ENCODE peak calls at places on chromosomes 3 and 15, in eight cellular contexts. One of them, this sample, is unnamed.

GRCh38 chr3:118534519-118534918 is 500.1 kb downstream of the IGSF11 start:
- DNase-seq in fibroblast of lung: no peak
- DNase-seq in GM12878: no peak
- DNase-seq in psoas muscle: no peak
- DNase-seq in CD8-positive, alpha-beta T cell: no peak
- DNase-seq in prostate gland: no peak
- DNase-seq in left ventricle myocardium inferior: no peak
- DNase-seq in cardiac muscle cell: no peak
- DNase-seq in this sample: no peak

GRCh38 chr15:29942144-29942543 is 119.9 kb upstream of the TJP1 start:
- DNase-seq in fibroblast of lung: no peak
- DNase-seq in GM12878: no peak
- DNase-seq in psoas muscle: no peak
- DNase-seq in CD8-positive, alpha-beta T cell: no peak
- DNase-seq in prostate gland: no peak
- DNase-seq in left ventricle myocardium inferior: no peak
- DNase-seq in cardiac muscle cell: no peak
- DNase-seq in this sample: no peak

GRCh38 chr3:111548060-111548459 is 6.1 kb downstream of the CD96 start:
- DNase-seq in fibroblast of lung: no peak
- DNase-seq in GM12878: no peak
- DNase-seq in psoas muscle: no peak
- DNase-seq in CD8-positive, alpha-beta T cell: no peak
- DNase-seq in prostate gland: no peak
- DNase-seq in left ventricle myocardium inferior: no peak
- DNase-seq in cardiac muscle cell: no peak
- DNase-seq in this sample: no peak

GRCh38 chr15:51097553-51098330 is 3.0 kb upstream of the TNFAIP8L3 start:
- DNase-seq in fibroblast of lung: peak; percentile 84
- DNase-seq in GM12878: no peak
- DNase-seq in psoas muscle: no peak
- DNase-seq in CD8-positive, alpha-beta T cell: no peak
- DNase-seq in prostate gland: no peak
- DNase-seq in left ventricle myocardium inferior: no peak
- DNase-seq in cardiac muscle cell: peak; percentile 61
- DNase-seq in this sample: no peak

GRCh38 chr15:81195339-81195864 is 1.3 kb upstream of the IL16 start:
- DNase-seq in fibroblast of lung: no peak
- DNase-seq in GM12878: no peak
- DNase-seq in psoas muscle: no peak
- DNase-seq in CD8-positive, alpha-beta T cell: no peak
- DNase-seq in prostate gland: no peak
- DNase-seq in left ventricle myocardium inferior: no peak
- DNase-seq in cardiac muscle cell: no peak
- DNase-seq in this sample: no peak

GRCh38 chr15:81957698-81958097 is 88.1 kb downstream of the MEX3B start:
- DNase-seq in fibroblast of lung: no peak
- DNase-seq in GM12878: no peak
- DNase-seq in psoas muscle: no peak
- DNase-seq in CD8-positive, alpha-beta T cell: no peak
- DNase-seq in prostate gland: no peak
- DNase-seq in left ventricle myocardium inferior: no peak
- DNase-seq in cardiac muscle cell: no peak
- DNase-seq in this sample: no peak

GRCh38 chr15:52652286-52652685 is 26.9 kb downstream of the ATOSA start:
- DNase-seq in fibroblast of lung: no peak
- DNase-seq in GM12878: no peak
- DNase-seq in psoas muscle: no peak
- DNase-seq in CD8-positive, alpha-beta T cell: no peak
- DNase-seq in prostate gland: no peak
- DNase-seq in left ventricle myocardium inferior: no peak
- DNase-seq in cardiac muscle cell: no peak
- DNase-seq in this sample: no peak

GRCh38 chr3:105423392-105423791 is 56.7 kb downstream of the ALCAM start:
- DNase-seq in fibroblast of lung: peak; percentile 18
- DNase-seq in GM12878: no peak
- DNase-seq in psoas muscle: no peak
- DNase-seq in CD8-positive, alpha-beta T cell: no peak
- DNase-seq in prostate gland: no peak
- DNase-seq in left ventricle myocardium inferior: no peak
- DNase-seq in cardiac muscle cell: no peak
- DNase-seq in this sample: no peak

GRCh38 chr3:113264741-113265140 is 53.4 kb downstream of the BOC start:
- DNase-seq in fibroblast of lung: no peak
- DNase-seq in GM12878: no peak
- DNase-seq in psoas muscle: peak; percentile 46
- DNase-seq in CD8-positive, alpha-beta T cell: no peak
- DNase-seq in prostate gland: no peak
- DNase-seq in left ventricle myocardium inferior: no peak
- DNase-seq in cardiac muscle cell: no peak
- DNase-seq in this sample: no peak

GRCh38 chr3:14803981-14804834 is 14.6 kb upstream of the FGD5 start:
- DNase-seq in fibroblast of lung: no peak
- DNase-seq in GM12878: no peak
- DNase-seq in psoas muscle: peak; percentile 50
- DNase-seq in CD8-positive, alpha-beta T cell: no peak
- DNase-seq in prostate gland: no peak
- DNase-seq in left ventricle myocardium inferior: peak; percentile 44
- DNase-seq in cardiac muscle cell: peak; percentile 38
- DNase-seq in this sample: no peak

GRCh38 chr3:125125822-125126245 is 70.0 kb upstream of the HEG1 start:
- DNase-seq in fibroblast of lung: peak; percentile 100
- DNase-seq in GM12878: no peak
- DNase-seq in psoas muscle: no peak
- DNase-seq in CD8-positive, alpha-beta T cell: no peak
- DNase-seq in prostate gland: no peak
- DNase-seq in left ventricle myocardium inferior: no peak
- DNase-seq in cardiac muscle cell: peak; percentile 98
- DNase-seq in this sample: no peak

GRCh38 chr3:59480486-59480995 is 430.7 kb upstream of the CFAP20DC start:
- DNase-seq in fibroblast of lung: peak; percentile 74
- DNase-seq in GM12878: peak; percentile 49
- DNase-seq in psoas muscle: no peak
- DNase-seq in CD8-positive, alpha-beta T cell: no peak
- DNase-seq in prostate gland: no peak
- DNase-seq in left ventricle myocardium inferior: no peak
- DNase-seq in cardiac muscle cell: peak; percentile 40
- DNase-seq in this sample: no peak

GRCh38 chr3:113128386-113129015 is 82.9 kb upstream of the BOC start:
- DNase-seq in fibroblast of lung: peak; percentile 60
- DNase-seq in GM12878: no peak
- DNase-seq in psoas muscle: no peak
- DNase-seq in CD8-positive, alpha-beta T cell: no peak
- DNase-seq in prostate gland: no peak
- DNase-seq in left ventricle myocardium inferior: no peak
- DNase-seq in cardiac muscle cell: no peak
- DNase-seq in this sample: no peak

GRCh38 chr3:50572801-50573371 is 3.6 kb downstream of the HEMK1 start:
- DNase-seq in fibroblast of lung: no peak
- DNase-seq in GM12878: no peak
- DNase-seq in psoas muscle: no peak
- DNase-seq in CD8-positive, alpha-beta T cell: no peak
- DNase-seq in prostate gland: no peak
- DNase-seq in left ventricle myocardium inferior: no peak
- DNase-seq in cardiac muscle cell: no peak
- DNase-seq in this sample: no peak

GRCh38 chr3:129061888-129062834 is 1.6 kb downstream of the GP9 start:
- DNase-seq in fibroblast of lung: no peak
- DNase-seq in GM12878: no peak
- DNase-seq in psoas muscle: no peak
- DNase-seq in CD8-positive, alpha-beta T cell: no peak
- DNase-seq in prostate gland: no peak
- DNase-seq in left ventricle myocardium inferior: no peak
- DNase-seq in cardiac muscle cell: no peak
- DNase-seq in this sample: no peak

GRCh38 chr3:28317438-28318022 is 31.0 kb upstream of the ZCWPW2 start:
- DNase-seq in fibroblast of lung: peak; percentile 29
- DNase-seq in GM12878: no peak
- DNase-seq in psoas muscle: no peak
- DNase-seq in CD8-positive, alpha-beta T cell: no peak
- DNase-seq in prostate gland: no peak
- DNase-seq in left ventricle myocardium inferior: no peak
- DNase-seq in cardiac muscle cell: peak; percentile 62
- DNase-seq in this sample: no peak

GRCh38 chr15:74396445-74397238 is 29.2 kb upstream of the CYP11A1 start:
- DNase-seq in fibroblast of lung: peak; percentile 94
- DNase-seq in GM12878: peak; percentile 93
- DNase-seq in psoas muscle: no peak
- DNase-seq in CD8-positive, alpha-beta T cell: no peak
- DNase-seq in prostate gland: no peak
- DNase-seq in left ventricle myocardium inferior: no peak
- DNase-seq in cardiac muscle cell: no peak
- DNase-seq in this sample: no peak

GRCh38 chr15:50786468-50786867 is 21.0 kb upstream of the SPPL2A start:
- DNase-seq in fibroblast of lung: no peak
- DNase-seq in GM12878: no peak
- DNase-seq in psoas muscle: no peak
- DNase-seq in CD8-positive, alpha-beta T cell: no peak
- DNase-seq in prostate gland: no peak
- DNase-seq in left ventricle myocardium inferior: no peak
- DNase-seq in cardiac muscle cell: no peak
- DNase-seq in this sample: no peak

GRCh38 chr3:85801955-85802354 is 843.2 kb downstream of the CADM2 start:
- DNase-seq in fibroblast of lung: peak; percentile 3
- DNase-seq in GM12878: no peak
- DNase-seq in psoas muscle: no peak
- DNase-seq in CD8-positive, alpha-beta T cell: no peak
- DNase-seq in prostate gland: no peak
- DNase-seq in left ventricle myocardium inferior: no peak
- DNase-seq in cardiac muscle cell: no peak
- DNase-seq in this sample: no peak

GRCh38 chr3:62368705-62369475 is 4.5 kb downstream of the FEZF2 start:
- DNase-seq in fibroblast of lung: no peak
- DNase-seq in GM12878: no peak
- DNase-seq in psoas muscle: no peak
- DNase-seq in CD8-positive, alpha-beta T cell: no peak
- DNase-seq in prostate gland: no peak
- DNase-seq in left ventricle myocardium inferior: no peak
- DNase-seq in cardiac muscle cell: no peak
- DNase-seq in this sample: no peak

GRCh38 chr3:120094776-120095225 is 554 bp upstream of the GSK3B start:
- DNase-seq in fibroblast of lung: peak; percentile 100
- DNase-seq in GM12878: peak; percentile 99
- DNase-seq in psoas muscle: peak; percentile 100
- DNase-seq in CD8-positive, alpha-beta T cell: no peak
- DNase-seq in prostate gland: peak; percentile 99
- DNase-seq in left ventricle myocardium inferior: peak; percentile 97
- DNase-seq in cardiac muscle cell: peak; percentile 100
- DNase-seq in this sample: peak; percentile 88

GRCh38 chr15:25061808-25062550 is 107.2 kb downstream of the SNRPN start:
- DNase-seq in fibroblast of lung: no peak
- DNase-seq in GM12878: no peak
- DNase-seq in psoas muscle: no peak
- DNase-seq in CD8-positive, alpha-beta T cell: no peak
- DNase-seq in prostate gland: no peak
- DNase-seq in left ventricle myocardium inferior: no peak
- DNase-seq in cardiac muscle cell: no peak
- DNase-seq in this sample: no peak
- H3K9me3 ChIP-seq in fibroblast of lung: peaks cover 52% of the 10 kb centered on the region
- H3K9me3 ChIP-seq in GM12878: peaks cover 75% of the 10 kb centered on the region
- H3K9me3 ChIP-seq in psoas muscle: peaks cover 98% of the 10 kb centered on the region
- H3K9me3 ChIP-seq in CD8-positive, alpha-beta T cell: peaks cover 98% of the 10 kb centered on the region
- H3K9me3 ChIP-seq in prostate gland: peaks cover 14% of the 10 kb centered on the region
- H3K9me3 ChIP-seq in left ventricle myocardium inferior: peaks cover 100% of the 10 kb centered on the region
- H3K9me3 ChIP-seq in cardiac muscle cell: peaks cover 18% of the 10 kb centered on the region
- H3K9me3 ChIP-seq in this sample: peaks cover 51% of the 10 kb centered on the region

GRCh38 chr15:95013379-95013778 is 782.0 kb downstream of the MCTP2 start:
- DNase-seq in fibroblast of lung: no peak
- DNase-seq in GM12878: no peak
- DNase-seq in psoas muscle: no peak
- DNase-seq in CD8-positive, alpha-beta T cell: no peak
- DNase-seq in prostate gland: no peak
- DNase-seq in left ventricle myocardium inferior: no peak
- DNase-seq in cardiac muscle cell: no peak
- DNase-seq in this sample: no peak
- H3K9me3 ChIP-seq in fibroblast of lung: no peaks in the 10 kb centered on the region
- H3K9me3 ChIP-seq in GM12878: no peaks in the 10 kb centered on the region
- H3K9me3 ChIP-seq in psoas muscle: no peaks in the 10 kb centered on the region
- H3K9me3 ChIP-seq in CD8-positive, alpha-beta T cell: no peaks in the 10 kb centered on the region
- H3K9me3 ChIP-seq in prostate gland: no peaks in the 10 kb centered on the region
- H3K9me3 ChIP-seq in left ventricle myocardium inferior: no peaks in the 10 kb centered on the region
- H3K9me3 ChIP-seq in cardiac muscle cell: no peaks in the 10 kb centered on the region
- H3K9me3 ChIP-seq in this sample: no peaks in the 10 kb centered on the region

DNA sequence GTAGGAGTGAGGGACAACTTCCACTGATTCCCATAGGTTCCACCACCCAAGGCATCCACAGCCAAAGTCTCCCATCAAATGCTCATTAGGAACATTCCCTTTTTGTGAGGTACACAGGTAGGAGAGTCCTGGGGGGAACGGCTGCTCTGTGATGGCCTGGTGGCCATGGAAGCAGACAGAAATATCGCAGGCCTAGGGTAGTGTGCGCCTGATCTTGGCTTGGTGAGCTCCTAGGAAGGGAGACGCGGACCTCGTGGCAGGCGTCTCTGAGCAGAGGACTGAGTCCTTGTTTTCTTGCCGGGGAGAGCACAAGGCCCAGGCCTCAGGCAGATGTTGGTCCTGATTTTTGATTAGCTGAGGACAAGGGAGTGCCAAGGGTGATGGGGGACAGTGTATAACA is 99.5 kb downstream of the SNRPN start:
- DNase-seq in fibroblast of lung: no peak
- DNase-seq in GM12878: no peak
- DNase-seq in psoas muscle: no peak
- DNase-seq in CD8-positive, alpha-beta T cell: peak; percentile 43
- DNase-seq in prostate gland: no peak
- DNase-seq in left ventricle myocardium inferior: no peak
- DNase-seq in cardiac muscle cell: no peak
- DNase-seq in this sample: no peak
- H3K9me3 ChIP-seq in fibroblast of lung: peaks cover 25% of the 10 kb centered on the region
- H3K9me3 ChIP-seq in GM12878: peaks cover 60% of the 10 kb centered on the region
- H3K9me3 ChIP-seq in psoas muscle: peaks cover 89% of the 10 kb centered on the region
- H3K9me3 ChIP-seq in CD8-positive, alpha-beta T cell: peaks cover 97% of the 10 kb centered on the region
- H3K9me3 ChIP-seq in prostate gland: peaks cover 11% of the 10 kb centered on the region
- H3K9me3 ChIP-seq in left ventricle myocardium inferior: peaks cover 100% of the 10 kb centered on the region
- H3K9me3 ChIP-seq in cardiac muscle cell: peaks cover 10% of the 10 kb centered on the region
- H3K9me3 ChIP-seq in this sample: peaks cover 62% of the 10 kb centered on the region

GRCh38 chr3:36906504-36907149 is 38.2 kb downstream of the TRANK1 start:
- DNase-seq in fibroblast of lung: no peak
- DNase-seq in GM12878: no peak
- DNase-seq in psoas muscle: no peak
- DNase-seq in CD8-positive, alpha-beta T cell: no peak
- DNase-seq in prostate gland: no peak
- DNase-seq in left ventricle myocardium inferior: no peak
- DNase-seq in cardiac muscle cell: peak; percentile 81
- DNase-seq in this sample: no peak

GRCh38 chr3:36909181-36909580 is 35.7 kb downstream of the TRANK1 start:
- DNase-seq in fibroblast of lung: no peak
- DNase-seq in GM12878: no peak
- DNase-seq in psoas muscle: no peak
- DNase-seq in CD8-positive, alpha-beta T cell: no peak
- DNase-seq in prostate gland: no peak
- DNase-seq in left ventricle myocardium inferior: no peak
- DNase-seq in cardiac muscle cell: no peak
- DNase-seq in this sample: no peak

GRCh38 chr3:36908647-36909180 is 36.1 kb downstream of the TRANK1 start:
- DNase-seq in fibroblast of lung: no peak
- DNase-seq in GM12878: no peak
- DNase-seq in psoas muscle: no peak
- DNase-seq in CD8-positive, alpha-beta T cell: no peak
- DNase-seq in prostate gland: no peak
- DNase-seq in left ventricle myocardium inferior: no peak
- DNase-seq in cardiac muscle cell: no peak
- DNase-seq in this sample: no peak

GRCh38 chr3:36909666-36910065 is 35.2 kb downstream of the TRANK1 start:
- DNase-seq in fibroblast of lung: no peak
- DNase-seq in GM12878: no peak
- DNase-seq in psoas muscle: no peak
- DNase-seq in CD8-positive, alpha-beta T cell: no peak
- DNase-seq in prostate gland: no peak
- DNase-seq in left ventricle myocardium inferior: no peak
- DNase-seq in cardiac muscle cell: no peak
- DNase-seq in this sample: no peak

GRCh38 chr3:36907911-36908646 is 36.8 kb downstream of the TRANK1 start:
- DNase-seq in fibroblast of lung: peak; percentile 67
- DNase-seq in GM12878: peak; percentile 24
- DNase-seq in psoas muscle: no peak
- DNase-seq in CD8-positive, alpha-beta T cell: peak; percentile 82
- DNase-seq in prostate gland: peak; percentile 66
- DNase-seq in left ventricle myocardium inferior: peak; percentile 41
- DNase-seq in cardiac muscle cell: peak; percentile 80
- DNase-seq in this sample: peak; percentile 45
- H3K9me3 ChIP-seq in fibroblast of lung: no peaks in the 10 kb centered on the region
- H3K9me3 ChIP-seq in GM12878: no peaks in the 10 kb centered on the region
- H3K9me3 ChIP-seq in psoas muscle: no peaks in the 10 kb centered on the region
- H3K9me3 ChIP-seq in CD8-positive, alpha-beta T cell: no peaks in the 10 kb centered on the region
- H3K9me3 ChIP-seq in prostate gland: no peaks in the 10 kb centered on the region
- H3K9me3 ChIP-seq in left ventricle myocardium inferior: no peaks in the 10 kb centered on the region
- H3K9me3 ChIP-seq in cardiac muscle cell: no peaks in the 10 kb centered on the region
- H3K9me3 ChIP-seq in this sample: no peaks in the 10 kb centered on the region